ENCODE peak calls at places on chromosomes 13 and 19, in eight cellular contexts. One of them, this sample, is unnamed.

GRCh38 chr19:32041681-32042292 is 303.6 kb upstream of the ZNF507 start:
- DNase-seq in colonic mucosa: peak
- DNase-seq in keratinocyte: no peak
- DNase-seq in fibroblast of mammary gland: peak
- DNase-seq in SJSA1: peak
- DNase-seq in kidney epithelial cell: no peak
- DNase-seq in endodermal cell: peak
- DNase-seq in cardiac muscle cell: peak
- DNase-seq in this sample: peak

GRCh38 chr19:9538183-9539058 is at the start of gene ZNF426:
- DNase-seq in colonic mucosa: peak
- DNase-seq in keratinocyte: peak
- DNase-seq in fibroblast of mammary gland: peak
- DNase-seq in SJSA1: peak
- DNase-seq in kidney epithelial cell: peak
- DNase-seq in endodermal cell: peak
- DNase-seq in cardiac muscle cell: peak
- DNase-seq in this sample: peak

GRCh38 chr13:60583911-60584753 is 187.1 kb downstream of the TDRD3 start:
- DNase-seq in colonic mucosa: no peak
- DNase-seq in keratinocyte: no peak
- DNase-seq in fibroblast of mammary gland: peak
- DNase-seq in SJSA1: peak
- DNase-seq in kidney epithelial cell: peak
- DNase-seq in endodermal cell: peak
- DNase-seq in cardiac muscle cell: no peak
- DNase-seq in this sample: peak

GRCh38 chr13:73133536-73133935 is 74.7 kb downstream of the KLF5 start:
- DNase-seq in colonic mucosa: peak
- DNase-seq in keratinocyte: no peak
- DNase-seq in fibroblast of mammary gland: peak
- DNase-seq in SJSA1: no peak
- DNase-seq in kidney epithelial cell: no peak
- DNase-seq in endodermal cell: no peak
- DNase-seq in cardiac muscle cell: no peak
- DNase-seq in this sample: no peak

GRCh38 chr13:87089391-87089790 is 581.8 kb upstream of the SLITRK5 start:
- DNase-seq in colonic mucosa: no peak
- DNase-seq in keratinocyte: no peak
- DNase-seq in fibroblast of mammary gland: peak
- DNase-seq in SJSA1: no peak
- DNase-seq in kidney epithelial cell: no peak
- DNase-seq in endodermal cell: no peak
- DNase-seq in cardiac muscle cell: no peak
- DNase-seq in this sample: peak

GRCh38 chr19:22422220-22422619 is at the start of gene ZNF98:
- DNase-seq in colonic mucosa: no peak
- DNase-seq in keratinocyte: no peak
- DNase-seq in fibroblast of mammary gland: no peak
- DNase-seq in SJSA1: no peak
- DNase-seq in kidney epithelial cell: no peak
- DNase-seq in endodermal cell: no peak
- DNase-seq in cardiac muscle cell: no peak
- DNase-seq in this sample: no peak

GRCh38 chr13:78701383-78701782 is 42.4 kb upstream of the OBI1 start:
- DNase-seq in colonic mucosa: no peak
- DNase-seq in keratinocyte: no peak
- DNase-seq in fibroblast of mammary gland: no peak
- DNase-seq in SJSA1: no peak
- DNase-seq in kidney epithelial cell: no peak
- DNase-seq in endodermal cell: no peak
- DNase-seq in cardiac muscle cell: no peak
- DNase-seq in this sample: peak

GRCh38 chr13:74026753-74027152 is 107.5 kb downstream of the KLF12 start:
- DNase-seq in colonic mucosa: peak
- DNase-seq in keratinocyte: no peak
- DNase-seq in fibroblast of mammary gland: no peak
- DNase-seq in SJSA1: no peak
- DNase-seq in kidney epithelial cell: peak
- DNase-seq in endodermal cell: peak
- DNase-seq in cardiac muscle cell: peak
- DNase-seq in this sample: peak

GRCh38 chr19:33795370-33796163 is 1.1 kb upstream of the KCTD15 start:
- DNase-seq in colonic mucosa: peak
- DNase-seq in keratinocyte: no peak
- DNase-seq in fibroblast of mammary gland: peak
- DNase-seq in SJSA1: peak
- DNase-seq in kidney epithelial cell: no peak
- DNase-seq in endodermal cell: peak
- DNase-seq in cardiac muscle cell: peak
- DNase-seq in this sample: peak

GRCh38 chr13:33940898-33941297 is 122.9 kb downstream of the RFC3 start:
- DNase-seq in colonic mucosa: no peak
- DNase-seq in keratinocyte: peak
- DNase-seq in fibroblast of mammary gland: peak
- DNase-seq in SJSA1: no peak
- DNase-seq in kidney epithelial cell: no peak
- DNase-seq in endodermal cell: peak
- DNase-seq in cardiac muscle cell: no peak
- DNase-seq in this sample: no peak

GRCh38 chr13:97440598-97440997 is 6.6 kb downstream of the RAP2A start:
- DNase-seq in colonic mucosa: no peak
- DNase-seq in keratinocyte: no peak
- DNase-seq in fibroblast of mammary gland: peak
- DNase-seq in SJSA1: no peak
- DNase-seq in kidney epithelial cell: no peak
- DNase-seq in endodermal cell: no peak
- DNase-seq in cardiac muscle cell: no peak
- DNase-seq in this sample: no peak

GRCh38 chr19:33215438-33216197 is 10.0 kb downstream of the SLC7A10 start:
- DNase-seq in colonic mucosa: no peak
- DNase-seq in keratinocyte: no peak
- DNase-seq in fibroblast of mammary gland: no peak
- DNase-seq in SJSA1: no peak
- DNase-seq in kidney epithelial cell: no peak
- DNase-seq in endodermal cell: no peak
- DNase-seq in cardiac muscle cell: no peak
- DNase-seq in this sample: no peak

GRCh38 chr19:13169769-13170168 is 19.6 kb downstream of the IER2 start:
- DNase-seq in colonic mucosa: peak
- DNase-seq in keratinocyte: no peak
- DNase-seq in fibroblast of mammary gland: peak
- DNase-seq in SJSA1: peak
- DNase-seq in kidney epithelial cell: no peak
- DNase-seq in endodermal cell: no peak
- DNase-seq in cardiac muscle cell: no peak
- DNase-seq in this sample: no peak

GRCh38 chr13:101916108-101916757 is 463.8 kb downstream of the ITGBL1 start:
- DNase-seq in colonic mucosa: no peak
- DNase-seq in keratinocyte: no peak
- DNase-seq in fibroblast of mammary gland: peak
- DNase-seq in SJSA1: no peak
- DNase-seq in kidney epithelial cell: no peak
- DNase-seq in endodermal cell: peak
- DNase-seq in cardiac muscle cell: peak
- DNase-seq in this sample: no peak

GRCh38 chr19:6211632-6212402 is 68.0 kb downstream of the MLLT1 start:
- DNase-seq in colonic mucosa: no peak
- DNase-seq in keratinocyte: no peak
- DNase-seq in fibroblast of mammary gland: no peak
- DNase-seq in SJSA1: no peak
- DNase-seq in kidney epithelial cell: no peak
- DNase-seq in endodermal cell: no peak
- DNase-seq in cardiac muscle cell: no peak
- DNase-seq in this sample: no peak

GRCh38 chr19:51163257-51163656 is 21.2 kb downstream of the SIGLEC7 start:
- DNase-seq in colonic mucosa: no peak
- DNase-seq in keratinocyte: no peak
- DNase-seq in fibroblast of mammary gland: no peak
- DNase-seq in SJSA1: no peak
- DNase-seq in kidney epithelial cell: no peak
- DNase-seq in endodermal cell: peak
- DNase-seq in cardiac muscle cell: no peak
- DNase-seq in this sample: no peak

GRCh38 chr13:45490068-45490467 is 25.3 kb downstream of the COG3 start:
- DNase-seq in colonic mucosa: no peak
- DNase-seq in keratinocyte: no peak
- DNase-seq in fibroblast of mammary gland: no peak
- DNase-seq in SJSA1: no peak
- DNase-seq in kidney epithelial cell: no peak
- DNase-seq in endodermal cell: no peak
- DNase-seq in cardiac muscle cell: peak
- DNase-seq in this sample: no peak

GRCh38 chr19:57992841-57993240 is 9.8 kb downstream of the ZNF606 start:
- DNase-seq in colonic mucosa: no peak
- DNase-seq in keratinocyte: no peak
- DNase-seq in fibroblast of mammary gland: no peak
- DNase-seq in SJSA1: no peak
- DNase-seq in kidney epithelial cell: no peak
- DNase-seq in endodermal cell: no peak
- DNase-seq in cardiac muscle cell: no peak
- DNase-seq in this sample: no peak

GRCh38 chr13:49540552-49540951 is 44.8 kb downstream of the PHF11 start:
- DNase-seq in colonic mucosa: no peak
- DNase-seq in keratinocyte: no peak
- DNase-seq in fibroblast of mammary gland: peak
- DNase-seq in SJSA1: peak
- DNase-seq in kidney epithelial cell: no peak
- DNase-seq in endodermal cell: no peak
- DNase-seq in cardiac muscle cell: no peak
- DNase-seq in this sample: peak

GRCh38 chr19:16018106-16018755 is 58.1 kb upstream of the TPM4 start:
- DNase-seq in colonic mucosa: no peak
- DNase-seq in keratinocyte: no peak
- DNase-seq in fibroblast of mammary gland: no peak
- DNase-seq in SJSA1: no peak
- DNase-seq in kidney epithelial cell: no peak
- DNase-seq in endodermal cell: peak
- DNase-seq in cardiac muscle cell: no peak
- DNase-seq in this sample: no peak

GRCh38 chr13:37136187-37136586 is 30.7 kb upstream of the CSNK1A1L start:
- DNase-seq in colonic mucosa: no peak
- DNase-seq in keratinocyte: no peak
- DNase-seq in fibroblast of mammary gland: peak
- DNase-seq in SJSA1: no peak
- DNase-seq in kidney epithelial cell: no peak
- DNase-seq in endodermal cell: no peak
- DNase-seq in cardiac muscle cell: no peak
- DNase-seq in this sample: no peak

GRCh38 chr13:55673910-55674309 is 1466.8 kb upstream of the PRR20A start:
- DNase-seq in colonic mucosa: no peak
- DNase-seq in keratinocyte: no peak
- DNase-seq in fibroblast of mammary gland: no peak
- DNase-seq in SJSA1: no peak
- DNase-seq in kidney epithelial cell: no peak
- DNase-seq in endodermal cell: no peak
- DNase-seq in cardiac muscle cell: no peak
- DNase-seq in this sample: no peak

GRCh38 chr19:39254539-39255345 is 6.1 kb upstream of the IFNL4 start:
- DNase-seq in colonic mucosa: peak
- DNase-seq in keratinocyte: no peak
- DNase-seq in fibroblast of mammary gland: no peak
- DNase-seq in SJSA1: no peak
- DNase-seq in kidney epithelial cell: no peak
- DNase-seq in endodermal cell: no peak
- DNase-seq in cardiac muscle cell: no peak
- DNase-seq in this sample: no peak

GRCh38 chr13:71858647-71859046 is 8.4 kb downstream of the DACH1 start:
- DNase-seq in colonic mucosa: no peak
- DNase-seq in keratinocyte: no peak
- DNase-seq in fibroblast of mammary gland: no peak
- DNase-seq in SJSA1: no peak
- DNase-seq in kidney epithelial cell: no peak
- DNase-seq in endodermal cell: no peak
- DNase-seq in cardiac muscle cell: no peak
- DNase-seq in this sample: no peak

GRCh38 chr13:53064721-53065120 is 36.1 kb downstream of the OLFM4 start:
- DNase-seq in colonic mucosa: no peak
- DNase-seq in keratinocyte: no peak
- DNase-seq in fibroblast of mammary gland: peak
- DNase-seq in SJSA1: no peak
- DNase-seq in kidney epithelial cell: no peak
- DNase-seq in endodermal cell: no peak
- DNase-seq in cardiac muscle cell: no peak
- DNase-seq in this sample: no peak

GRCh38 chr19:11142528-11143171 is 12.9 kb downstream of the SPC24 start:
- DNase-seq in colonic mucosa: peak
- DNase-seq in keratinocyte: no peak
- DNase-seq in fibroblast of mammary gland: peak
- DNase-seq in SJSA1: peak
- DNase-seq in kidney epithelial cell: peak
- DNase-seq in endodermal cell: peak
- DNase-seq in cardiac muscle cell: peak
- DNase-seq in this sample: peak
- H3K4me3 ChIP-seq in colonic mucosa: no peak
- H3K4me3 ChIP-seq in keratinocyte: no peak
- H3K4me3 ChIP-seq in fibroblast of mammary gland: no peak
- H3K4me3 ChIP-seq in SJSA1: peak
- H3K4me3 ChIP-seq in kidney epithelial cell: no peak
- H3K4me3 ChIP-seq in endodermal cell: no peak
- H3K4me3 ChIP-seq in cardiac muscle cell: no peak
- H3K4me3 ChIP-seq in this sample: no peak

GRCh38 chr19:42555801-42556200 is 27.5 kb upstream of the CEACAM1 start:
- DNase-seq in colonic mucosa: no peak
- DNase-seq in keratinocyte: no peak
- DNase-seq in fibroblast of mammary gland: no peak
- DNase-seq in SJSA1: no peak
- DNase-seq in kidney epithelial cell: no peak
- DNase-seq in endodermal cell: no peak
- DNase-seq in cardiac muscle cell: no peak
- DNase-seq in this sample: no peak
- H3K4me3 ChIP-seq in colonic mucosa: no peak
- H3K4me3 ChIP-seq in keratinocyte: no peak
- H3K4me3 ChIP-seq in fibroblast of mammary gland: no peak
- H3K4me3 ChIP-seq in SJSA1: no peak
- H3K4me3 ChIP-seq in kidney epithelial cell: no peak
- H3K4me3 ChIP-seq in endodermal cell: no peak
- H3K4me3 ChIP-seq in cardiac muscle cell: no peak
- H3K4me3 ChIP-seq in this sample: no peak

GRCh38 chr19:53909471-53910169 is 542 bp downstream of the CACNG7 start:
- DNase-seq in colonic mucosa: no peak
- DNase-seq in keratinocyte: no peak
- DNase-seq in fibroblast of mammary gland: no peak
- DNase-seq in SJSA1: no peak
- DNase-seq in kidney epithelial cell: no peak
- DNase-seq in endodermal cell: peak
- DNase-seq in cardiac muscle cell: no peak
- DNase-seq in this sample: no peak
- H3K4me3 ChIP-seq in colonic mucosa: no peak
- H3K4me3 ChIP-seq in keratinocyte: no peak
- H3K4me3 ChIP-seq in fibroblast of mammary gland: no peak
- H3K4me3 ChIP-seq in SJSA1: no peak
- H3K4me3 ChIP-seq in kidney epithelial cell: no peak
- H3K4me3 ChIP-seq in endodermal cell: peak
- H3K4me3 ChIP-seq in cardiac muscle cell: peak
- H3K4me3 ChIP-seq in this sample: peak

DNA sequence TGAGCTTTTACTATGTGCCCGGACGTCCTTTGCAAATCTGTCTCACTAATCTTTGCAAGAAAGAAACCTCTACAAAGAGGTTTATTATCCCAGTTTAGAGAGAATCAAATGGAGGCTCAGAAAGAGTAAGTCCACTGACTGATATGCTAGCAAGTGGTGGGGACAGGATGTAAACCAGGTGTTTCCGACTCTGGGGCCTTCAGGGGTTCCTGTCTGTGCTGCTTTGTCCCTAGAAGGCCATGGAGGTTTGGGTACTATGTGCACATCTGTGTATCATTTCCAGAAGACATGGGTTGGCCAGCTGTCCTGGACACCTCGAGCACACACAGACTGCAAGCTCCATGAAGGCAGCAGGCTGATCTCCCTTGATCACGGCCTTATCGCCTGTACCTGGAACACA is 1.2 kb upstream of the KPTN start:
- DNase-seq in colonic mucosa: no peak
- DNase-seq in keratinocyte: no peak
- DNase-seq in fibroblast of mammary gland: no peak
- DNase-seq in SJSA1: no peak
- DNase-seq in kidney epithelial cell: no peak
- DNase-seq in endodermal cell: no peak
- DNase-seq in cardiac muscle cell: no peak
- DNase-seq in this sample: no peak
- H3K4me3 ChIP-seq in colonic mucosa: no peak
- H3K4me3 ChIP-seq in keratinocyte: no peak
- H3K4me3 ChIP-seq in fibroblast of mammary gland: no peak
- H3K4me3 ChIP-seq in SJSA1: no peak
- H3K4me3 ChIP-seq in kidney epithelial cell: no peak
- H3K4me3 ChIP-seq in endodermal cell: no peak
- H3K4me3 ChIP-seq in cardiac muscle cell: no peak
- H3K4me3 ChIP-seq in this sample: no peak

This sample was measured in astrocyte of the cerebellum.